ENCODE peak calls at places on chromosomes 7 and 10, in five cellular contexts. U is IMR-90, H is H1, Z is H9, J is mesendoderm. R is an unnamed sample.
A peak's percentile ranks its signal among the peaks of the same experiment; 100 is the strongest.

GRCh38 chr7:91424372-91424771 is 160.1 kb downstream of the FZD1 start:
- DNase-seq in U (no peak), H (no peak), Z (peak; percentile 58), J (peak; percentile 51), R (no peak)

GRCh38 chr10:3658766-3659165 is 126.2 kb downstream of the KLF6 start:
- DNase-seq in U (no peak), H (no peak), Z (no peak), J (peak; percentile 66), R (no peak)

GRCh38 chr10:117578490-117578889 is 35.9 kb downstream of the EMX2 start:
- DNase-seq in U (no peak), H (no peak), Z (no peak), J (no peak), R (no peak)

GRCh38 chr7:141351175-141351574 is 200.0 kb upstream of the AGK start:
- DNase-seq in U (no peak), H (no peak), Z (no peak), J (no peak), R (no peak)

GRCh38 chr7:102152672-102153585 is 133.7 kb upstream of the SH2B2 start:
- DNase-seq in U (peak; percentile 63), H (peak; percentile 63), Z (peak; percentile 91), J (peak; percentile 97), R (peak; percentile 98)

GRCh38 chr7:33698692-33699128 is 206.6 kb upstream of the BMPER start:
- DNase-seq in U (no peak), H (no peak), Z (no peak), J (no peak), R (no peak)

GRCh38 chr10:48474764-48475365 is 130.0 kb downstream of the ARHGAP22 start:
- DNase-seq in U (no peak), H (peak; percentile 19), Z (no peak), J (no peak), R (no peak)

GRCh38 chr10:49562893-49563292 is 24.0 kb upstream of the ERCC6 start:
- DNase-seq in U (peak; percentile 40), H (no peak), Z (no peak), J (no peak), R (no peak)

GRCh38 chr10:121791761-121792160 is 136.1 kb downstream of the ATE1 start:
- DNase-seq in U (peak; percentile 13), H (no peak), Z (no peak), J (no peak), R (no peak)

GRCh38 chr7:148856035-148856881 is 27.8 kb downstream of the EZH2 start:
- DNase-seq in U (peak; percentile 28), H (no peak), Z (no peak), J (peak; percentile 54), R (peak; percentile 11)

GRCh38 chr7:110637252-110637651 is 453.7 kb upstream of the LRRN3 start:
- DNase-seq in U (no peak), H (no peak), Z (no peak), J (no peak), R (no peak)

GRCh38 chr7:1899201-1899600 is 229.1 kb downstream of the ELFN1 start:
- DNase-seq in U (peak; percentile 94), H (no peak), Z (no peak), J (no peak), R (no peak)

GRCh38 chr7:26348987-26349809 is 57.5 kb downstream of the SNX10 start:
- DNase-seq in U (no peak), H (no peak), Z (no peak), J (no peak), R (peak; percentile 55)

GRCh38 chr10:127922675-127923366 is 15.9 kb downstream of the PTPRE start:
- DNase-seq in U (peak; percentile 55), H (no peak), Z (no peak), J (no peak), R (peak; percentile 95)

GRCh38 chr7:36207451-36208291 is 54.6 kb downstream of the EEPD1 start:
- DNase-seq in U (peak; percentile 96), H (no peak), Z (no peak), J (no peak), R (peak; percentile 10)

GRCh38 chr7:85021090-85021704 is 165.7 kb downstream of the SEMA3D start:
- DNase-seq in U (peak; percentile 31), H (no peak), Z (no peak), J (no peak), R (no peak)

GRCh38 chr10:23820789-23821188 is 381.9 kb downstream of the OTUD1 start:
- DNase-seq in U (no peak), H (no peak), Z (no peak), J (no peak), R (no peak)

GRCh38 chr10:72095195-72095594 is 6.8 kb upstream of the SPOCK2 start:
- DNase-seq in U (no peak), H (no peak), Z (no peak), J (no peak), R (no peak)

GRCh38 chr7:151381333-151382078 is 28.3 kb downstream of the WDR86 start:
- DNase-seq in U (no peak), H (peak; percentile 84), Z (peak; percentile 82), J (peak; percentile 53), R (no peak)

GRCh38 chr10:123559066-123559822 is 106.9 kb upstream of the GPR26 start:
- DNase-seq in U (peak; percentile 31), H (peak; percentile 94), Z (peak; percentile 86), J (peak; percentile 74), R (peak; percentile 81)

GRCh38 chr7:71521506-71521905 is 389.6 kb downstream of the GALNT17 start:
- DNase-seq in U (no peak), H (no peak), Z (no peak), J (no peak), R (no peak)

GRCh38 chr7:142956951-142957623 is 5.1 kb downstream of the KEL start:
- DNase-seq in U (no peak), H (no peak), Z (no peak), J (peak; percentile 97), R (peak; percentile 95)

DNA sequence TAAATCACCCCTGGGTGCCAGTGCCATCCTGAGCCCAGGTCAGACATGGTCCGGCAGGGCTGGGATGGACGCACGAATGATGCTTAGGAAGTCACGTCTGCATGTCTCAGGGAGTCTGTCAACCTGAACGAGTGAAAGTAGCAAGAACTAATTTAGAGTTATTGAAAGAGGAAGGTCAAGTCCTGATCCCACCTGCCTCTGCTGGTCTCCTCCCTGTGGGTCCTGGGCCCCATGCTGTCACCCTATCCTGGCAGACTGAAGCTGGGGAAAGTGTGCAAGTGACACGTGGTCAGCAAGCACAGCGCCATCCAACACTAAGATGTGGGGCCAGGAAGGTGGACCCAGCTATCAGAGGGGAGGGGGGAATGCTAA is 26.1 kb upstream of the GRID1 start:
- DNase-seq in U (no peak), H (peak; percentile 37), Z (no peak), J (no peak), R (no peak)
- H3K9ac ChIP-seq in U (no peak overlapping the region), H (no peak overlapping the region), Z (no peak overlapping the region), J (no peak overlapping the region), R (no peak overlapping the region)

DNA sequence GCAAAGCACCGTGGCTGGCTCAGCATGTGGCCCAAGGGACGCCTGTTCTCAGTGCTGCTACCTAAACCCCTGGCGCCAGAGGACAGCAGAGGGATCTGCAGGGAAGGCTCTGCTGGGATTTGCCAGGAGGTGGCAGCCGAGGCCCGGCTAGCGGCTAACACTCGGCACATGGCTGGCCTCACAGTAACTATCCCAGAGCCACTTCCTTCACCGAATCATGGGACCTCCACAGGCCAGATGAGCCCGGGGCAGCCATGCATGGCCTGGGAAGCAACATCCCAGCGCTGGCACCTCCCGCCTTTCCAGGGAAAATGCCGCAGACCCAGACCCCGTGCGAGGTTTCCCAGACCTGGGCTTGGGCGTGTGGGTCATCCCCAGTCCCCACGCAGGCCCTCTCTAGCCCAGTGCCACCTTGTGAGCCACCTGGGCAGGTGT is 36.4 kb downstream of the DPYSL4 start:
- DNase-seq in U (peak; percentile 71), H (peak; percentile 86), Z (peak; percentile 94), J (peak; percentile 93), R (peak; percentile 84)
- H2BK120ac ChIP-seq in U (no peak overlapping the region), H (no peak overlapping the region), Z (no peak overlapping the region), J (no peak overlapping the region), R (no peak overlapping the region)

GRCh38 chr7:123797673-123798526 is 47.1 kb upstream of the HYAL4 start:
- DNase-seq in U (peak; percentile 78), H (no peak), Z (no peak), J (peak; percentile 82), R (peak; percentile 84)

GRCh38 chr7:123796568-123796967 is 47.8 kb upstream of the WASL start:
- DNase-seq in U (no peak), H (no peak), Z (no peak), J (no peak), R (no peak)

GRCh38 chr7:123805287-123805686 is 39.7 kb upstream of the HYAL4 start:
- DNase-seq in U (no peak), H (no peak), Z (no peak), J (no peak), R (no peak)

GRCh38 chr7:123798527-123799188 is 46.3 kb upstream of the HYAL4 start:
- DNase-seq in U (no peak), H (no peak), Z (no peak), J (no peak), R (no peak)

GRCh38 chr7:123802249-123802648 is 42.7 kb upstream of the HYAL4 start:
- DNase-seq in U (no peak), H (no peak), Z (no peak), J (no peak), R (no peak)
- H3K9ac ChIP-seq in U (no peak overlapping the region), H (no peak overlapping the region), Z (no peak overlapping the region), J (no peak overlapping the region), R (no peak overlapping the region)

DNA sequence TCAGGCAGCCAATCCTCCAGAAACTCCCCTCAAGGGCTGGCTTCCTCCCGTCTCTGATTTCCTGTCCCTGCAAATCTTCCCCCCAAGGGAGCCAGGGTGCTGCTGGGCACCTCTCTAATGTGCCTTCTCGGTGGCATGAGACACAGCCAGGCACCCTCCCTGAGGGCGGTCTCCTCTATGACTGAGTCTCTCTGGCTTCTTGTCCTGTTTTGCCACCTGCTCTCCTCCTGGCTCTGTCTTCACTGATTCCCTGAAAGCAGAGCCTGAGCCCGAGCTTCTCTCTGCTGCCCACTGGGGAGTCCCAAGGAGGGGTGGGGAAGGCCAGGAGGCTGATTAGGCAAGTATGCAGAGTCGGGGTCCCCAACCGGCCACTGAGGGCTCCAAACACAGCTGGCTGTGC is 60.4 kb upstream of the INSIG1 start:
- DNase-seq in U (no peak), H (no peak), Z (no peak), J (no peak), R (no peak)
- H2BK120ac ChIP-seq in U (no peak overlapping the region), H (no peak overlapping the region), Z (no peak overlapping the region), J (no peak overlapping the region), R (no peak overlapping the region)

GRCh38 chr7:118477026-118477425 is 252.5 kb downstream of the ANKRD7 start:
- DNase-seq in U (no peak), H (no peak), Z (no peak), J (no peak), R (no peak)
- H3K9ac ChIP-seq in U (no peak overlapping the region), H (no peak overlapping the region), Z (no peak overlapping the region), J (no peak overlapping the region), R (no peak overlapping the region)

DNA sequence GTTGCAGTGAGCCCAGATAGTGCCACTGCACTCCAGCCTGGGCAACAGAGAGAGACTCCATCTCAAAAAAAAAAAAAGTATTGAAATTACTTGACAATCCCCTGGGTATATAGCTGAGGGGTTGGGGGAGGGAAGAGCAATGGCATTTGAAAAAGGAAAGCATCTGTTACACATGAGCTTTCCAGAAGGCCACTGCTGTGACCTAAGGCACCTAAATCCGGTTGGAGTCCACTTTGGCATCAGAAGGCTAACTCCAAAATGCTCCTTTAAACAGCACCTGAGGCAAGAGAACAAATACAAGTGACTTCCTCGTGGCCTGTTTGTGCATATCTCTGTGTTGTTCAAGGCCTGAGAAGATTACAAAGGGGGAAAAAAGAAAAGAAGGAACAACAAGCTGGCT is 74.8 kb upstream of the PALS2 start:
- DNase-seq in U (no peak), H (no peak), Z (no peak), J (no peak), R (no peak)
- H2BK120ac ChIP-seq in U (no peak overlapping the region), H (peak overlapping the region; percentile 80), Z (no peak overlapping the region), J (no peak overlapping the region), R (no peak overlapping the region)

GRCh38 chr10:103969857-103970627 is 3.1 kb downstream of the SLK start:
- DNase-seq in U (no peak), H (no peak), Z (no peak), J (no peak), R (no peak)
- H3K9ac ChIP-seq in U (peak overlapping the region; percentile 57), H (no peak overlapping the region), Z (no peak overlapping the region), J (peak overlapping the region; percentile 4), R (no peak overlapping the region)

R was measured in trophoblast cell.